ENCODE peak calls at places on chromosome 19, in five cellular contexts. A is HEK293T, D is H1, K is HepG2, V is NT2/D1. T is an unnamed sample.

GRCh38 chr19:804419-805160 is 7.3 kb downstream of the PTBP1 start:
- DNase-seq in A (no peak), V (no peak), K (no peak), D (no peak), T (no peak)

GRCh38 chr19:14410775-14411134 is 8.4 kb downstream of the DDX39A start:
- DNase-seq in V (no peak), K (no peak), A (no peak), D (no peak), T (no peak)

GRCh38 chr19:49936549-49936948 is 7.2 kb upstream of the NUP62 start:
- DNase-seq in A (no peak), D (no peak), K (no peak), V (no peak), T (no peak)

GRCh38 chr19:38975214-38975860 is at the start of gene FBXO17:
- DNase-seq in A (peak; percentile 70), D (peak; percentile 84), V (no peak), K (peak; percentile 47), T (no peak)

GRCh38 chr19:49374665-49375434 is 11.2 kb downstream of the DKKL1 start:
- DNase-seq in V (no peak), D (no peak), K (no peak), A (no peak), T (no peak)

GRCh38 chr19:24159707-24160106 is 72.7 kb downstream of the ZNF254 start:
- DNase-seq in A (peak; percentile 10), V (no peak), K (peak; percentile 29), D (no peak), T (no peak)

GRCh38 chr19:47284324-47284899 is 9.7 kb downstream of the INAFM1 start:
- DNase-seq in D (peak; percentile 60), V (peak; percentile 28), A (peak; percentile 45), K (peak; percentile 53), T (no peak)

GRCh38 chr19:1837222-1837565 is 11.1 kb downstream of the REXO1 start:
- DNase-seq in A (no peak), D (no peak), K (no peak), V (no peak), T (no peak)

GRCh38 chr19:7862413-7862951 is 11.7 kb downstream of the PRR36 start:
- DNase-seq in K (no peak), V (peak; percentile 84), D (peak; percentile 99), A (peak; percentile 52), T (no peak)

GRCh38 chr19:1147934-1148549 is 26.0 kb downstream of the SBNO2 start:
- DNase-seq in K (no peak), D (no peak), V (no peak), A (no peak), T (no peak)

GRCh38 chr19:35557539-35558399 is 5.7 kb downstream of the ATP4A start:
- DNase-seq in V (peak; percentile 75), A (peak; percentile 96), K (no peak), D (peak; percentile 99), T (no peak)

GRCh38 chr19:992670-993055 is 7.6 kb upstream of the GRIN3B start:
- DNase-seq in V (no peak), A (no peak), K (no peak), D (no peak), T (no peak)

GRCh38 chr19:58476498-58477015 is 405 bp downstream of the ZNF446 start:
- DNase-seq in D (no peak), V (no peak), K (peak; percentile 25), A (no peak), T (no peak)

GRCh38 chr19:48444933-48445194 is 919 bp upstream of the GRWD1 start:
- DNase-seq in K (no peak), A (no peak), V (no peak), D (no peak), T (no peak)

GRCh38 chr19:18803550-18804138 is 12.5 kb upstream of the COMP start:
- DNase-seq in V (no peak), A (no peak), D (no peak), K (no peak), T (no peak)

GRCh38 chr19:40974633-40975037 is 16.4 kb upstream of the CYP2B6 start:
- DNase-seq in V (peak; percentile 68), A (peak; percentile 75), D (peak; percentile 84), K (peak; percentile 62), T (peak; percentile 3)

GRCh38 chr19:19610376-19611240 is 7.9 kb downstream of the PBX4 start:
- DNase-seq in K (no peak), A (no peak), V (no peak), D (no peak), T (no peak)

GRCh38 chr19:41994994-41995958 is 1.2 kb upstream of the ATP1A3 start:
- DNase-seq in K (no peak), A (no peak), V (no peak), D (no peak), T (peak; percentile 2)

GRCh38 chr19:51539821-51540366 is 8.4 kb upstream of the SIGLEC6 start:
- DNase-seq in A (no peak), V (no peak), K (no peak), D (no peak), T (no peak)

GRCh38 chr19:16025108-16026101 is 50.9 kb upstream of the TPM4 start:
- DNase-seq in A (peak; percentile 48), D (no peak), K (peak; percentile 61), V (peak; percentile 47), T (no peak)

GRCh38 chr19:576768-577438 is 4.5 kb downstream of the BSG start:
- DNase-seq in V (no peak), K (no peak), A (no peak), D (no peak), T (no peak)

GRCh38 chr19:11982526-11982925 is 17.7 kb downstream of the ZNF763 start:
- DNase-seq in V (peak; percentile 6), D (no peak), K (no peak), A (no peak), T (no peak)
- TF ChIP-seq SUZ12 in V (no peak), D (no peak), K (no peak), A (no peak), T (no peak)

GRCh38 chr19:54282706-54283105 is 1.8 kb upstream of the LILRB2 start:
- DNase-seq in A (no peak), K (no peak), V (no peak), D (no peak), T (no peak)

DNA sequence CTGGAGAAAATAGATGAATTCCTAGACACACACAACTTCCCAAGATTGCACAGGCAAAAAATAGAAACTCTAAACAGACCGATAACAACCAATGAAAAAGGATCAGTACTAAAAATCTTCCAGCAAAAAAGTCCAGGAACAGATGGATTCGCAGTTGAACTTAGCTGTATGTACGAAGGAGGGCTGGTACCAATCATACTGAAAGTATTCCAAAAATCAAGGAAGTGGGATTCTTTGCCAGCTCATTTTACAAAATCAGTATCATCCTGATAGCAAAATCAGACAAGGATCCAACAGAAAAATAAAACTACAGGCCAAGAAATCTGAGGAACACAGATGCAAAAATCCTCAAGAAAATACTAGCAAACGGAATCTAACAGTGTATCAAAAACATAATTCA is 6.5 kb upstream of the LILRB2 start:
- DNase-seq in A (no peak), K (no peak), V (no peak), D (no peak), T (no peak)
- TF ChIP-seq SUZ12 in A (no peak), K (no peak), V (no peak), D (no peak), T (no peak)

DNA sequence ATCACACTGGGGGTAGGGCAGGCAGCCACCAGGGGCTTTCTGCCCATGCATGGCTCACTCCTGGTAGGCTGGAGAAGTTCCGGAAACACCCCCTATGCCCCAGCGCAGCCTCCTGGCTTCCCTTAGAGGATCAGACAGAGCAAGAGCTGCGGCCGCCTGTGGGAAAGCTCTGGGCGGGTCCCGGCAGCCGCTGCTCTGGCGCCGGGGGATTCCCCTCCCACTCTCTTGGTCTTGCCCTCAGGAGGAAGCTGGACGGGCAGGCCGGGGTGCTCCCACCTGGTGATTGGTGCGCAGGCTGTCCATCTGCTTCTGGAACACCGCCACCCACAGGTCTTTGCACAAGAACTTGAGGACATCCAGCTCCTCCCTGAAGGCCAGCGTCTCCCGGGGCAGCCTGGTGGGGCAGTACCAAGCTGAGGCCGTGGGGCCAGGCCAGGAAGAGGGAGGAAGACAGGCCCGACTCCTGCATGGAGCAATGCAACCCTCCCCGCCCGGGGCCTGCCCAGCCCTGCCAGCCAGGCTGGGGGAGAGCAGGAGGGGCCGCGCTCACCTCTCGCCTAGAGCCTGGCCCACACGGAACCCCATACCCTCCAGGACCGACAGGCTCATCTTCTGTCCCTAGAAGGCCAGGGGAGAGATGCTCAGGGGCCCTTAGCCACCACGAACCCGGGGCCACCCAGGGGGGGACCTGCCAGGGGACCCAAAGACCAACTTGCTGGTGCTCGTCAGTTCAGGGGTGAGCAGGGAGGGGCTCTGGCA is 4.0 kb upstream of the NKPD1 start:
- DNase-seq in V (no peak), K (peak; percentile 79), A (no peak), D (peak; percentile 69), T (peak; percentile 64)
- TF ChIP-seq SUZ12 in V (no peak), K (no peak), A (no peak), D (no peak), T (no peak)

DNA sequence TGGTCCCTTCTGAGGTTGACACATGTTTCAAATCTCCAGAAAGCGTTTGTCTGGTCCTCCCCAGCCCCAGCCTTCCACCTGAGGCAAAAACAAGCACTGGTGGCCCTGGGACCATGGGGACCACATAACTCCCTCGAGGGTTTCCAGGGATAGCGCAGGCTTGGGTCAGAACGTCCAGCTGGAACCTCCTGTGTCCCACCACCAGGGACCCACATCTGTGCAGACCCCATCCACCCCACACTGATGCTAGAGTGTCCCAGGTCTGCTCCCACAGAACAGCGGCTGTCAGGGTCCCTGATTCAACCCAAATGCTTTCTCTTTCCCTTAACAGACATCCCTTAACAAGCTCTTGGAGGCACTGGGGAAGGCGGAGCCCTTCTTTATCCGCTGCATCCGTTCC is 29.6 kb upstream of the USE1 start:
- DNase-seq in K (no peak), V (no peak), A (no peak), D (no peak), T (no peak)
- TF ChIP-seq SUZ12 in K (no peak), V (no peak), A (no peak), D (no peak), T (no peak)

GRCh38 chr19:3403489-3404323 is 37.3 kb downstream of the NFIC start:
- DNase-seq in A (no peak), D (no peak), K (peak; percentile 48), V (no peak), T (no peak)
- TF ChIP-seq SUZ12 in A (no peak), D (no peak), K (no peak), V (no peak), T (no peak)

GRCh38 chr19:34255546-34255945 is 1.2 kb downstream of the GARRE1 start:
- DNase-seq in D (no peak), K (no peak), V (no peak), A (no peak), T (no peak)

GRCh38 chr19:34256835-34257558 is 2.6 kb downstream of the GARRE1 start:
- DNase-seq in V (no peak), K (no peak), D (no peak), A (no peak), T (no peak)

GRCh38 chr19:34253711-34254551 is 423 bp upstream of the GARRE1 start:
- DNase-seq in V (peak; percentile 59), A (no peak), K (peak; percentile 66), D (peak; percentile 96), T (no peak)

GRCh38 chr19:34257559-34257924 is 3.2 kb downstream of the GARRE1 start:
- DNase-seq in A (no peak), D (no peak), K (no peak), V (no peak), T (no peak)

GRCh38 chr19:34254552-34255432 is at the start of gene GARRE1:
- DNase-seq in V (no peak), A (peak; percentile 82), D (peak; percentile 70), K (no peak), T (no peak)
- TF ChIP-seq SUZ12 in V (no peak), A (no peak), D (no peak), K (no peak), T (no peak)

GRCh38 chr19:10270180-10270615 is 722 bp upstream of the ICAM1 start:
- DNase-seq in D (peak; percentile 57), A (no peak), K (no peak), V (no peak), T (no peak)
- TF ChIP-seq SUZ12 in D (peak; percentile 36), A (no peak), K (no peak), V (no peak), T (no peak)